ENCODE peak calls at places on chromosome 3, in four cellular contexts. Z is RWPE1, N is psoas muscle, A is brain microvascular endothelial cell. V is an unnamed sample.

GRCh38 chr3:78754066-78754743 is 1013.6 kb downstream of the ROBO1 start:
- DNase-seq in Z (peak), N (no peak), A (peak), V (no peak)

GRCh38 chr3:69970827-69971226 is 28.7 kb upstream of the SAMMSON start:
- DNase-seq in Z (no peak), N (no peak), A (no peak), V (no peak)

GRCh38 chr3:185353823-185354614 is 8.9 kb upstream of the MAP3K13 start:
- DNase-seq in Z (no peak), N (peak), A (peak), V (peak)

GRCh38 chr3:170330366-170330765 is 27.1 kb upstream of the SKIL start:
- DNase-seq in Z (peak), N (no peak), A (peak), V (peak)

GRCh38 chr3:172869356-172869755 is 118.8 kb downstream of the ECT2 start:
- DNase-seq in Z (peak), N (no peak), A (no peak), V (peak)

GRCh38 chr3:73885862-73886261 is 261.1 kb upstream of the PDZRN3 start:
- DNase-seq in Z (no peak), N (no peak), A (no peak), V (no peak)

GRCh38 chr3:10286596-10287295 is 6.0 kb downstream of the GHRL start:
- DNase-seq in Z (no peak), N (no peak), A (peak), V (no peak)

GRCh38 chr3:112042842-112043280 is 8.3 kb downstream of the TMPRSS7 start:
- DNase-seq in Z (no peak), N (no peak), A (no peak), V (peak)

GRCh38 chr3:171054231-171054630 is 27.7 kb upstream of the SLC2A2 start:
- DNase-seq in Z (no peak), N (no peak), A (no peak), V (no peak)

GRCh38 chr3:53254810-53255359 is 937 bp downstream of the TKT start:
- DNase-seq in Z (peak), N (peak), A (no peak), V (peak)

GRCh38 chr3:48466386-48467109 is 20.0 kb downstream of the ATRIP start:
- DNase-seq in Z (no peak), N (no peak), A (no peak), V (no peak)

GRCh38 chr3:150811984-150812383 is 49.0 kb upstream of the SIAH2 start:
- DNase-seq in Z (no peak), N (no peak), A (no peak), V (no peak)

GRCh38 chr3:184808021-184808420 is 3.9 kb upstream of the VPS8 start:
- DNase-seq in Z (no peak), N (no peak), A (no peak), V (peak)

GRCh38 chr3:28308196-28308595 is 40.3 kb upstream of the ZCWPW2 start:
- DNase-seq in Z (no peak), N (no peak), A (no peak), V (no peak)

GRCh38 chr3:17243616-17244015 is 358.9 kb downstream of the PLCL2 start:
- DNase-seq in Z (no peak), N (no peak), A (no peak), V (no peak)

GRCh38 chr3:165837058-165837525 is at the start of gene BCHE:
- DNase-seq in Z (no peak), N (peak), A (peak), V (peak)

GRCh38 chr3:62180514-62180913 is 192.8 kb downstream of the FEZF2 start:
- DNase-seq in Z (no peak), N (no peak), A (no peak), V (no peak)

GRCh38 chr3:148269816-148270215 is 427.9 kb upstream of the AGTR1 start:
- DNase-seq in Z (no peak), N (no peak), A (peak), V (no peak)

GRCh38 chr3:41997702-41998551 is 36.0 kb upstream of the ULK4 start:
- DNase-seq in Z (no peak), N (no peak), A (no peak), V (no peak)

GRCh38 chr3:160449660-160450598 is at the start of gene TRIM59:
- DNase-seq in Z (peak), N (peak), A (peak), V (peak)

GRCh38 chr3:169041677-169042171 is 621.8 kb downstream of the MECOM start:
- DNase-seq in Z (peak), N (no peak), A (peak), V (peak)

GRCh38 chr3:16474920-16475319 is 38.6 kb downstream of the RFTN1 start:
- DNase-seq in Z (no peak), N (no peak), A (no peak), V (no peak)

GRCh38 chr3:1506090-1506489 is 413.3 kb downstream of the CNTN6 start:
- DNase-seq in Z (no peak), N (no peak), A (no peak), V (no peak)

GRCh38 chr3:141410408-141410807 is 42.1 kb downstream of the ZBTB38 start:
- DNase-seq in Z (no peak), N (peak), A (peak), V (no peak)

GRCh38 chr3:72728958-72729467 is 119.2 kb downstream of the SHQ1 start:
- DNase-seq in Z (peak), N (no peak), A (no peak), V (no peak)

GRCh38 chr3:104908761-104909160 is 457.9 kb upstream of the ALCAM start:
- DNase-seq in Z (no peak), N (no peak), A (peak), V (no peak)

GRCh38 chr3:53195602-53196574 is 34.9 kb downstream of the PRKCD start:
- DNase-seq in Z (peak), N (peak), A (no peak), V (peak)

GRCh38 chr3:35422826-35423601 is 216.3 kb upstream of the ARPP21 start:
- DNase-seq in Z (no peak), N (no peak), A (peak), V (no peak)

DNA sequence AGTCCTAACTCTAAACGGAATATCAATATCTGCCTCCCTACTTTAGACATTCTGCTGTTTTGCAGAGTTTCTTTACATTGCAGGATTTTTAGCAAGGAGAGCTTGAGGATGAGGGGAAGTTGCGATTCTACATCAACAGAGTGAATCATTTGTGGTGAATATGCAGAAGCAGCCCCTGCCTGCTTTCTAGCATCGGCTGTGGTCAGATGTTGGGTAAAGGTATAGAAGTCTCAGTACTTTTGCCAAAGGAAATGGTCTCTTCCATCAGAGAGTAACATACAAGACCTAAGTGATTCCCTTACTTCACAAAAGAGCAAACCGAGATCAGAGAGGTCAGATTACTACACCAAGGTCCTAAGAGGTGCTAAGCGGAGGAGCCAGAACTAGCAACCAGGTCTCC is 15.2 kb downstream of the ST3GAL6 start:
- DNase-seq in Z (no peak), N (no peak), A (peak), V (no peak)
- H3K27ac ChIP-seq in Z (peak), N (peak), A (peak), V (peak)

GRCh38 chr3:133377396-133377795 is 22.5 kb upstream of the BFSP2 start:
- DNase-seq in Z (peak), N (no peak), A (peak), V (peak)
- TF ChIP-seq CTCF in Z (peak), N (peak), A (peak), V (peak)

DNA sequence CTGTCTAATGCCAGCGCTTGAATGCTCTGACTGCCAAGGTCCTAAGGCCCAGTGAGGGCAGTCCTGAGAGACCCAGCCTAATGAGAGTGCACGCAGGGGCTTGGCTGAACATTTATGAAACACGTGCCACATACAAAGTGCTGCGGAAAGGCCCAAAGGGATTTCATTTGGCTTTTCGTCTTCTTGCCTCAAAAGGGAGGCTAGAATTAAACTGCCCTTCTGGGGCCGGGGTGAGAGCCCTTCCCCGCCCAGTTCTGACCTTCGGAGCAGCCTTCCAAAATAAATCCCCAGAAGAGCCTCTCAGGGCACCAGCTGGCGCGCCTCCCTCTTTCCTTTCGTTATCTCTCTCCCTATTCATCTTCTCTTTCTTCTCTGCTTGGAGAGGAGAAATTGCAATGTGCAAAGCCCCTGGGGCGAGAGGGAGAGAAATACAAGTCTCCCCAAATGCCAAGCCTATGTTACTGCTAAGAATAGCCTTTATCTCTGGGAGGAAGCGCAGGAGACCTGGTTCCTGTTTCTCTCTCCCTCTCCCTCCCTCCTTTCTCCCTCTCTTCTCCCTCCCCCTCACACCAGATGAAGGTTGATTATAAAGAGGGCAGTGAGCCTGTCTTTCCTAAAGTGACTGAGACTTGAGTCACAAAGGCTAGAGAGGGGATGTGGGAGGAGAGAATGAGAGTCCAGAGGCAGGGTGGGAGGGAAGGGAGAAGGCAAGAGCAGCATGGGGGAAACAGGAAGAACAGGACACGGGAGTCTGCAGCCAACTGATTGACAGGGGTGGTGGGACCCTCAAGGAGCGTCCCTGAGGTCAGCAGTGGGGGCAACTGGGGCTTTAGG is 36.7 kb upstream of the NDUFB4 start:
- DNase-seq in Z (peak), N (peak), A (peak), V (peak)
- H3K27ac ChIP-seq in Z (peak), N (peak), A (peak), V (peak)

GRCh38 chr3:25904248-25904647 is 114.4 kb downstream of the OXSM start:
- DNase-seq in Z (no peak), N (no peak), A (no peak), V (no peak)
- TF ChIP-seq CTCF in Z (no peak), N (peak), A (no peak), V (peak)

GRCh38 chr3:177827517-177828249 is 630.4 kb upstream of the TBL1XR1 start:
- DNase-seq in Z (peak), N (no peak), A (peak), V (peak)
- H3K27ac ChIP-seq in Z (no peak), N (no peak), A (peak), V (peak)

DNA sequence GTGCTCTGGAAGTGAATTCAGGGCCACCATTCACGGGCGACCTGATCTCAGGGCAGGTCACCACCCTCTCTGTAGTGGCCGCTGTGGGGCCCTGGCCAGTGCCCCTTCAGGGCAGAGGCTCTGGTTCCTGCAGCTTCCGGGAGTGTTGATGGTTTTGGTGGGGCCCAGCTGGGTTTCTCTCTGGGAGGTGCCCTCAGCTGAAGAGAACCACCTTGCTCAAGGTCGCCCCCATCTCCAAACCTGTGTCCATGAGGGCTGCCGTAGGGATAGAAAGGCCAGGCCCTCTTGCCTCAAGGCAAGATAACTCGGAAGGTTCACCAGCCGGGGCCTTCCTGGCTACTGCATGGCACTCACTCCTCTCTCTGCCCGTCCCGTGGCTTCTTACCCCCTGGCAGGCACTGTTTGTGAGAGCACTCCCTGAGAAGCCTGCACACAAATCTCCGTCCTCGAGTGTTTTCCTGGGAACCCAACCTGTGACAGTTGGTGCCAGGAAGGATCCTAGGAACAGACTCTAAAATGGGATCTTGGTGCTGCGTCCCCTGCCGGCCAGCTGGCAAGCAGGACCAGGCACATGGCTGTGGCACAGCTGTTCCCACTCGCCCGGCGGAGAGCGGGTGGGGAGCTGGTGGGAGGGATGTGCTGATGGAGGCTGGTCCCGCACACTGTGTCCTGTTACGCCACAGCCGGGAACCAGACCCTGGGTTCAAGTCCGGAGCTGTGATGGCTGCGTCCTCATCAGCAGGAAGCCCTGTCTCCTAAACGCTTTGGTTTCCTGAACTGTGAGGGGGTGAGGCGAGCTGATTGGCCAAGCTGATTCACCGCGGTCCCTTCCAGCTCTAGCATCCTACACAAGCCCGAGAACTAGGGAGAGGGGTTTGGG is 23.2 kb upstream of the PIGZ start:
- DNase-seq in Z (no peak), N (no peak), A (no peak), V (no peak)
- TF ChIP-seq CTCF in Z (no peak), N (no peak), A (no peak), V (no peak)

GRCh38 chr3:37892917-37893595 is 31.4 kb downstream of the CTDSPL start:
- DNase-seq in Z (no peak), N (peak), A (no peak), V (peak)
- H3K27ac ChIP-seq in Z (no peak), N (peak), A (no peak), V (peak)

V was measured in hepatocyte.